ENCODE peak calls at places on chromosomes 7 and 10, in nine cellular contexts. U, O, C, I, V, S, E, M and D are unnamed samples.

GRCh38 chr7:106100863-106101262 is 11.2 kb downstream of the SYPL1 start:
- DNase-seq in U (no peak), O (no peak), V (no peak), M (no peak), C (no peak), S (no peak), I (no peak), E (no peak), D (no peak)

GRCh38 chr7:1557771-1558170 is 1.8 kb upstream of the TMEM184A start:
- DNase-seq in V (no peak), C (peak; percentile 44), U (no peak), I (no peak), M (no peak), E (no peak), S (no peak), O (no peak), D (no peak)

GRCh38 chr10:96043895-96044580 is 655 bp downstream of the CCNJ start:
- DNase-seq in O (peak; percentile 40), M (peak; percentile 24), V (peak; percentile 50), S (peak; percentile 85), E (peak; percentile 74), C (peak; percentile 73), U (peak; percentile 25), I (peak; percentile 45), D (peak; percentile 71)

GRCh38 chr7:957418-958220 is 3.1 kb upstream of the ADAP1 start:
- DNase-seq in M (no peak), I (no peak), O (no peak), V (no peak), E (peak; percentile 80), C (peak; percentile 80), U (no peak), S (peak; percentile 97), D (no peak)

GRCh38 chr7:114825423-114825951 is 96.4 kb upstream of the MDFIC start:
- DNase-seq in C (no peak), S (no peak), E (no peak), V (no peak), O (peak; percentile 9), M (no peak), I (no peak), U (no peak), D (no peak)

GRCh38 chr7:44772867-44773266 is 23.6 kb upstream of the PPIA start:
- DNase-seq in I (no peak), U (no peak), M (no peak), S (no peak), O (peak; percentile 44), V (no peak), C (no peak), E (no peak), D (no peak)

GRCh38 chr10:104333037-104333727 is 5.1 kb downstream of the ITPRIP start:
- DNase-seq in C (no peak), M (no peak), E (peak; percentile 73), O (no peak), S (no peak), I (no peak), V (peak; percentile 9), U (peak; percentile 8), D (peak; percentile 53)

GRCh38 chr10:103427866-103428265 is 24.3 kb downstream of the CALHM2 start:
- DNase-seq in S (no peak), V (no peak), M (no peak), U (no peak), O (no peak), C (no peak), I (no peak), E (no peak), D (no peak)

GRCh38 chr10:21661087-21661486 is 127.1 kb downstream of the MLLT10 start:
- DNase-seq in E (no peak), U (no peak), I (no peak), O (no peak), V (no peak), M (no peak), S (no peak), C (no peak), D (no peak)

GRCh38 chr10:112045885-112046284 is 137.7 kb downstream of the GPAM start:
- DNase-seq in V (no peak), C (no peak), E (no peak), I (no peak), S (no peak), M (no peak), O (no peak), U (no peak), D (no peak)

GRCh38 chr10:70459771-70460490 is 18.4 kb upstream of the NODAL start:
- DNase-seq in U (no peak), V (no peak), C (no peak), O (no peak), E (no peak), S (no peak), I (no peak), M (no peak), D (no peak)

GRCh38 chr10:70459061-70459770 is 17.7 kb upstream of the NODAL start:
- DNase-seq in O (no peak), M (no peak), U (no peak), V (no peak), E (peak; percentile 84), S (peak; percentile 84), I (no peak), C (no peak), D (no peak)

GRCh38 chr10:70457759-70458305 is 16.4 kb upstream of the NODAL start:
- DNase-seq in O (no peak), E (no peak), U (no peak), M (no peak), I (no peak), S (no peak), V (no peak), C (no peak), D (no peak)

GRCh38 chr10:70456164-70456563 is 14.7 kb upstream of the NODAL start:
- DNase-seq in O (no peak), S (peak; percentile 30), I (no peak), C (no peak), U (no peak), V (no peak), M (no peak), E (no peak), D (no peak)

DNA sequence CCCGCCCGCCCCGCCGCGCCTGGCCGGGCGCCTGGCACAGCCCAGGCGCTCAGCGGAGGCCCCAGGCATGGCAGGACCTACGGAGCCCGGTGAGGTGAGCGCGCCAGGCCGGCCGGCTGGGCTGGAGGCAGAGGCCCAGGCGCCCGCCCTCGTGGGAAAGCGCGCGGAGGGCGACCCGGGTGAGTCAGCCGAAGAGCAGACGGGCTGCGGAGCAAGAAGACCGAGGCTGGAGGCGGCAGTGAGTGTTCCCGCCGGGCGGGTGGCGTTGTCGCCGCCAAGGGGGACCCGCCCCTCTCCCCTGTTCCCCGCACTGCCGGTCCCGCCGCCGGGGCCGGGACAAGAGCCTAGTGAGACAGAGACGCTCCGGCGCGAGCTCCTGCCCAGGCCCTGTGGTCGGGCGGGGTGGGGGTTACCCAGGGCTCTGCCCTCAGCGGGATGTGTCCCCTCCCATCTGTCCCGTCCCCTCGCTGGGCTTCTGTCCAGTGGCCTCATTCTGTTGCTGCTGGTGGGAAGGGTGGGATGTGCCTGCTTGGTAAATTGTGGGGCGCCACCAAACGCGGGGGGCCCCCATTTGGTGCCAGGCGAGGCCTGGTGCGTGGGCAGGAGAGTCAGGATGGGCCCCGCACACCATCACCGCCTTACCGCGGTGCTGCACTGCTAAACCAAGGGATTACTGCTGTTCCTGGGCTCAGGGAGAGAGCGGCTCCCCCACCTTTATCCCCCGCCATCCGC is 17.0 kb upstream of the NODAL start:
- DNase-seq in I (peak; percentile 73), C (peak; percentile 90), S (peak; percentile 83), U (peak; percentile 69), E (peak; percentile 92), O (no peak), M (peak; percentile 71), V (peak; percentile 70), D (no peak)
- TF ChIP-seq POLR2A in I (no peak), C (no peak), S (no peak), U (no peak), E (no peak), O (no peak), M (peak; percentile 36), V (no peak), D (no peak)

GRCh38 chr7:12434012-12434642 is 30.5 kb upstream of the VWDE start:
- DNase-seq in M (no peak), O (no peak), S (no peak), I (no peak), U (no peak), V (no peak), C (no peak), E (no peak), D (no peak)
- TF ChIP-seq POLR2A in M (no peak), O (no peak), S (no peak), I (no peak), U (no peak), V (no peak), C (no peak), E (no peak), D (no peak)

GRCh38 chr10:72331575-72332422 is 22.9 kb downstream of the DNAJB12 start:
- DNase-seq in U (peak; percentile 76), C (peak; percentile 94), E (peak; percentile 91), O (peak; percentile 64), S (peak; percentile 100), V (peak; percentile 95), M (peak; percentile 63), I (peak; percentile 31), D (peak; percentile 81)
- TF ChIP-seq POLR2A in U (no peak), C (peak; percentile 43), E (no peak), O (no peak), S (peak; percentile 81), V (peak; percentile 18), M (peak; percentile 27), I (no peak), D (peak; percentile 79)

DNA sequence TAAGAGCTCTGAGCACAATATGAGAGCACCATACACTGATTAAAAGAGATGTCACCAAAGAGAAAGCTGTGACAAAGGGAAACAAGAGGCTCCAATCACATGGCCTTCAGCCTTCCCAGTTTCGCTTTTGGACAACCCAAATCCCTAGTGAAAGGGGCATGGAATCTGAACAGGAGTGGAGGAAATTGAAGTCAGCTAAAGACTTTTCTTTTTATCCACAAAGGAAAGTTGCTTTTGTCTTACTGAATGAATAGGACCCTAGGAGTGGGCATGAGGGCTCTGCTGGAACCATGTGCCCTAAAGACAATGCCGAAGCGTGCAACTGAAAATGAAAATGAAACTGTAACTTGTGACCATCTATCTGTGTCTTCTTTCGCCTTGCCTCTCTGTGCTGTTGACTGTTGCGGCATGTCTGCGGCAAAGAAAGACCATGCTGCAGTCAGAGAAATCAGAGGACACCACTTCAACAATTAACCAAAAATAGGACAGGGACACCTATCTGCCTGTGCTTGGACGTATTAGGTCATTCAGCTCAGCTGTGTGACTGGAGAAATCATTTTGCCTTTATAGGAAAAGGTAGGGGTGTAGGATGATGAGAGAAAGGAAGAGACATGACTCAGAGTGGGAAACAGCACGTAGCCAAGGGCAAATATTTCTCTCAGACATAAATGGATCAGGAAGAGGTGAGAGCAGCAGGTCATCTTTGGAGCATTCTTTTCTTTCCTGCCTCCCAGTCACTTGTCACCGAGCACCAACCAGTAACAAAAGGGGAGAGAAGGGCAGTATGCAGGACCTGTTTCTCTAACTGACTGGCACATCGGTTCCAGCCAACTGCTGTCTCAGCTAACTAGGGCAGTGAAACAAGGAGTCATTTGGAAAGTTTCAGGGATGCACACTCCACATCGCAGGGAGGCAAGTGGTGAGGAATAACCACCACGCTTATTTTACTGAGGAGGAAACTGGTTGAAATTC is 12.3 kb downstream of the CAV2 start:
- DNase-seq in C (no peak), I (peak; percentile 69), O (peak; percentile 82), M (peak; percentile 42), E (no peak), S (peak; percentile 68), U (no peak), V (no peak), D (no peak)
- TF ChIP-seq POLR2A in C (no peak), I (no peak), O (no peak), M (no peak), E (no peak), S (no peak), U (no peak), V (no peak), D (no peak)